ENCODE peak calls at places on chromosome 7, in eight cellular contexts. L, A, X, V, C, B, M and R are unnamed samples.

GRCh38 chr7:81234896-81235295 is 316.0 kb upstream of the SEMA3C start:
- DNase-seq in L (peak), A (no peak), X (no peak), V (no peak), C (no peak), B (no peak), M (no peak), R (no peak)

GRCh38 chr7:100967292-100967863 is 2.0 kb upstream of the MUC12 start:
- DNase-seq in L (no peak), A (peak), X (no peak), V (no peak), C (no peak), B (no peak), M (no peak), R (peak)

GRCh38 chr7:114653391-114654088 is 238.9 kb downstream of the FOXP2 start:
- DNase-seq in L (peak), A (no peak), X (no peak), V (no peak), C (no peak), B (no peak), M (no peak), R (no peak)

GRCh38 chr7:24115661-24116060 is 168.3 kb upstream of the NPY start:
- DNase-seq in L (no peak), A (no peak), X (no peak), V (no peak), C (no peak), B (no peak), M (no peak), R (no peak)

GRCh38 chr7:105224884-105225651 is 163.7 kb downstream of the SRPK2 start:
- DNase-seq in L (peak), A (peak), X (no peak), V (peak), C (peak), B (no peak), M (peak), R (no peak)

GRCh38 chr7:45292481-45292880 is 134.9 kb downstream of the RAMP3 start:
- DNase-seq in L (no peak), A (peak), X (no peak), V (no peak), C (no peak), B (no peak), M (no peak), R (no peak)

GRCh38 chr7:116342125-116342524 is 131.8 kb downstream of the TES start:
- DNase-seq in L (peak), A (no peak), X (no peak), V (no peak), C (no peak), B (no peak), M (no peak), R (no peak)

GRCh38 chr7:28723336-28723735 is 234.8 kb downstream of the TRIL start:
- DNase-seq in L (no peak), A (no peak), X (no peak), V (no peak), C (no peak), B (no peak), M (no peak), R (no peak)

GRCh38 chr7:13952921-13953320 is 36.5 kb downstream of the ETV1 start:
- DNase-seq in L (no peak), A (no peak), X (no peak), V (no peak), C (no peak), B (no peak), M (no peak), R (no peak)

GRCh38 chr7:28596245-28596935 is 184.1 kb downstream of the CREB5 start:
- DNase-seq in L (peak), A (no peak), X (peak), V (no peak), C (no peak), B (no peak), M (no peak), R (no peak)

GRCh38 chr7:104174798-104175197 is 33.0 kb downstream of the ORC5 start:
- DNase-seq in L (no peak), A (no peak), X (no peak), V (no peak), C (no peak), B (no peak), M (no peak), R (no peak)

GRCh38 chr7:139948587-139948986 is 114.2 kb downstream of the PARP12 start:
- DNase-seq in L (no peak), A (no peak), X (peak), V (no peak), C (no peak), B (no peak), M (no peak), R (no peak)

GRCh38 chr7:99953649-99954048 is 22.2 kb downstream of the AZGP1 start:
- DNase-seq in L (peak), A (no peak), X (no peak), V (no peak), C (no peak), B (no peak), M (no peak), R (no peak)

GRCh38 chr7:133853706-133854276 is 273.3 kb upstream of the LRGUK start:
- DNase-seq in L (peak), A (peak), X (peak), V (peak), C (peak), B (peak), M (peak), R (peak)
- TF ChIP-seq RAD21 in L (peak), A (peak), X (no peak), V (peak), C (peak), B (peak), M (peak), R (peak)

GRCh38 chr7:36880108-36880507 is 155.8 kb upstream of the AOAH start:
- DNase-seq in L (no peak), A (no peak), X (no peak), V (no peak), C (no peak), B (no peak), M (no peak), R (no peak)

GRCh38 chr7:36879021-36879420 is 154.7 kb upstream of the AOAH start:
- DNase-seq in L (no peak), A (no peak), X (no peak), V (no peak), C (no peak), B (no peak), M (no peak), R (no peak)

GRCh38 chr7:36878288-36878687 is 154.0 kb upstream of the AOAH start:
- DNase-seq in L (no peak), A (no peak), X (no peak), V (no peak), C (no peak), B (no peak), M (no peak), R (no peak)

GRCh38 chr7:36884863-36885262 is 160.6 kb upstream of the AOAH start:
- DNase-seq in L (no peak), A (no peak), X (no peak), V (no peak), C (no peak), B (no peak), M (no peak), R (no peak)

GRCh38 chr7:36881206-36881605 is 156.9 kb upstream of the AOAH start:
- DNase-seq in L (no peak), A (no peak), X (no peak), V (no peak), C (no peak), B (no peak), M (no peak), R (no peak)
- TF ChIP-seq RAD21 in L (no peak), A (no peak), X (no peak), V (no peak), C (no peak), B (no peak), M (no peak), R (no peak)

GRCh38 chr7:150947761-150948680 is 30.1 kb downstream of the KCNH2 start:
- DNase-seq in L (no peak), A (peak), X (no peak), V (no peak), C (no peak), B (no peak), M (no peak), R (peak)
- TF ChIP-seq RAD21 in L (no peak), A (no peak), X (no peak), V (no peak), C (no peak), B (no peak), M (no peak), R (no peak)

GRCh38 chr7:151662291-151662690 is 142.6 kb upstream of the RHEB start:
- DNase-seq in L (no peak), A (no peak), X (no peak), V (no peak), C (no peak), B (no peak), M (no peak), R (no peak)
- TF ChIP-seq RAD21 in L (no peak), A (no peak), X (no peak), V (no peak), C (no peak), B (no peak), M (no peak), R (no peak)

GRCh38 chr7:108178393-108178792 is 48.2 kb upstream of the LAMB4 start:
- DNase-seq in L (no peak), A (no peak), X (no peak), V (no peak), C (no peak), B (no peak), M (no peak), R (no peak)

DNA sequence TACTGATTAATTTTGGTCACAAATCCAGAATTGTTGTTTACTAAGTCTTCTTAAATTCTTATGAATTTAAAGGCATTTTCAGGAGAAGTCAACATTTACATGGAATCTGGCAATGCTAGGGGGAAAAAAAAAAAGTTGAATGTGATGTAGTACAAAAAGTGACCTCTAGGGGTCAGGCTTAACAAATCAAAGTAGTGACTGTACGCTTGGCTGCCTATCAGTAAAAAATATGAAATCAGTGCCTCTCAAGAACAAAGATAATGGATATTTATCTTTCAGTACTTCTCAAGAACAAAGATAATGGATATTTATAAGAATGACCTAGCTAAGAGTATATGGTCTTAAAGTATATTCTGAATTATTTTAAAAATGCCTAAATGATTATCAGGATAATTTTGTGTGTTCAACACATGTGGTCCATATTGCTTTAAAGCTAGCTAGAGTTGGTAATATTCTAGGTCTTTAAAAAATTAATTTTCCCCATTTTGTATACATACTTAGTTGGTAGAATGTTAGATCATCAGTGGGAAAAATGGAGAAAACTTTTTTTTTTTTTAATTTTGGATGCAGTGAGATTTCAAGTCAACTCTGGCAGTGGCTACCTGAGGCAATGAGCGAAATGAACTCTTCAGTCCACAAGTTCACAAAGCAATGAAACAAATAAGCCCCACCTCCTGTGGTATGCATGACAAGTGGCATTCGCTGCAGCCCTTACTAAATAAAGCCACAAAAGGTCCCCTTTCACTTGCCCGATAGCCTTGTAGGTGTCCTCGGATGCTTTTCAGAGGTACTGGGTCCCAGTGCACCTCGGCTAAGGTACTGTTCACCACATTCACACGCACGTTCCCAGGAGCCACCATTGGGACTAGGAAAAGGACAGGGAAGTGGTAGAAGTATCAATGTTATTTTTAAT is 51.2 kb upstream of the LAMB4 start:
- DNase-seq in L (peak), A (peak), X (peak), V (peak), C (peak), B (peak), M (peak), R (peak)
- TF ChIP-seq RAD21 in L (peak), A (peak), X (no peak), V (peak), C (peak), B (peak), M (peak), R (peak)

DNA sequence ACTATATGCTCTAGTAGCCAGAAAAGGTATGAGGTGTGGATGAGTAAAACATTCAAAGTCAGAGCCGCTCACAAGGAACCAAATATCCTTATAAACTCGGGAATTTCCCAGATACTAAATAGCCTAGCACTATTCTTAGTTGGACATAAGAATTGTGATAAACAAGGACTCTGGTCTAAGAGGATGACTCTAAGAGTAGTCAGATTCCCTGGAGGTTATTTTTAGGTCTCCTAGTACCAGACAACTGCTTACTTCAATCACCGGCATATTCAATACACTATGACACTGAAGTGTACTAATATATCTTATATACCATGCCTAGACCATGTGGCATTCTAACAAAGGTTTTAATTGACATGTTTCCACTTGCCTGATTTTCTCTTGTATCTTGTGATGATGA is 56.5 kb downstream of the LMBR1 start:
- DNase-seq in L (peak), A (no peak), X (no peak), V (no peak), C (no peak), B (no peak), M (no peak), R (no peak)
- TF ChIP-seq RAD21 in L (no peak), A (no peak), X (no peak), V (no peak), C (no peak), B (no peak), M (no peak), R (no peak)

GRCh38 chr7:1815051-1815481 is 145.0 kb downstream of the ELFN1 start:
- DNase-seq in L (peak), A (no peak), X (no peak), V (no peak), C (no peak), B (no peak), M (no peak), R (peak)
- TF ChIP-seq RAD21 in L (no peak), A (no peak), X (no peak), V (no peak), C (no peak), B (no peak), M (no peak), R (no peak)

DNA sequence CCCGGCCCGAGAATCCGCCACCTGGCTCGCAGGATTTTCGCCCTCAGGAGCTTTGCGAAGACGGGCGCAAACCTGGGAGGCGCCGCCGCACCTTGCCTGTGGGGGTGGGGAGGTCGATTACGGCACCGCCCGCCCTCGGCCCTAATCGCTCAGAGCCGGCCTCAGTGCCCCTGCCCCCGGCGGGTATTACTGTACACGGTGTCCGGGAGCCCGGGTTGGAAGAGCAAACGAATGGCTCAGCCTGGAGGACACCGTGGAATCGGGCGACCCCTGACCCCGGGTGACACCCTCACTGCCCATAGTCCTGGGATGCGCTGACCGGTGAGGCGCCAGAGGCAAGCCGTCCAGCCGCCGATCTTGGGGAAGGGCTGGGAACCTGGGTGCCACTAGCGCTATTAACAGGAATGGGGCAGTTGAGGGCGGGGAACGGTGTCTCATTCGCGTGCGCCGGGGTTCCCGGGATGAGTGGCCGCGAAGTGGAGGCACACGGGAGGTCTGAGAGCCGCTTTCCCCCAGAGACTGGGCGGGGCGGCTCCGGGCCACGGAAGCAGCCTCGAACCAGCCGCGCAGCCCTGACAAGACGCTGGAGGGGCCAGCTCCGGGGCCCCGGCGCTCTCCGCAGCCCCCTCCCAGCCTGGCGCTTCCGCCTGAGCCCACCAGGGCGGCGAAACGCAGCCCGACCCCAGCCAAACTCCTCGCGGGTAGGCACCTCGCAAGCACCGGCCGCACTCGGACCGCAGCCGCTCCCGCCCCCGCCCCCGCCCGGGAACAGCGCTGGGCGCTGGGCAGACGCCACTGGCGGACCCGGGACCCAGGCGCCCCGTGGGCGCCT is 167.5 kb downstream of the NRF1 start:
- DNase-seq in L (no peak), A (no peak), X (no peak), V (peak), C (no peak), B (peak), M (no peak), R (no peak)
- TF ChIP-seq RAD21 in L (no peak), A (no peak), X (no peak), V (no peak), C (no peak), B (peak), M (no peak), R (no peak)